ENCODE peak calls at places on chromosomes 5 and 9, in nine cellular contexts. Y is fibroblast of mammary gland; N is epithelial cell of esophagus; T is uterus; E is adrenal gland; M is neuronal stem cell; K is HL-60; F is tibial artery; Z is CD8-positive, alpha-beta memory T cell. D is an unnamed sample.

GRCh38 chr9:80557256-80557655 is 985.5 kb downstream of the TLE4 start:
- DNase-seq in K (no peak), F (no peak), E (no peak), N (no peak), M (no peak), Y (no peak), T (no peak), Z (no peak), D (no peak)

GRCh38 chr9:111148390-111148993 is 110.2 kb upstream of the LPAR1 start:
- DNase-seq in E (no peak), M (no peak), Z (no peak), N (no peak), K (no peak), F (no peak), Y (peak), T (no peak), D (peak)

GRCh38 chr5:93874080-93874479 is 132.7 kb upstream of the POU5F2 start:
- DNase-seq in Y (peak), T (no peak), F (no peak), M (no peak), K (no peak), Z (no peak), E (no peak), N (peak), D (peak)

GRCh38 chr9:17116400-17116837 is 18.4 kb upstream of the CNTLN start:
- DNase-seq in M (peak), T (no peak), N (peak), F (no peak), Z (no peak), Y (peak), K (no peak), E (no peak), D (peak)

GRCh38 chr5:174448662-174449061 is 275.7 kb upstream of the MSX2 start:
- DNase-seq in T (no peak), E (no peak), K (no peak), F (no peak), M (no peak), N (no peak), Z (no peak), Y (no peak), D (no peak)

GRCh38 chr5:32545102-32545847 is 40.1 kb upstream of the SUB1 start:
- DNase-seq in N (no peak), Z (no peak), M (no peak), E (no peak), Y (no peak), T (no peak), K (peak), F (no peak), D (no peak)

GRCh38 chr9:35731415-35732184 is 395 bp downstream of the TLN1 start:
- DNase-seq in T (no peak), E (no peak), Z (no peak), M (peak), K (peak), F (peak), Y (no peak), N (peak), D (peak)

GRCh38 chr5:83428126-83428525 is 43.4 kb upstream of the VCAN start:
- DNase-seq in E (no peak), Y (no peak), K (no peak), F (no peak), Z (no peak), N (no peak), M (no peak), T (no peak), D (no peak)

GRCh38 chr5:78273436-78273835 is 21.1 kb downstream of the AP3B1 start:
- DNase-seq in K (no peak), T (no peak), Y (no peak), N (no peak), E (peak), F (no peak), Z (no peak), M (no peak), D (peak)

GRCh38 chr5:78274540-78275197 is 19.8 kb downstream of the AP3B1 start:
- DNase-seq in E (no peak), M (no peak), Z (no peak), T (no peak), Y (no peak), K (no peak), F (no peak), N (no peak), D (no peak)

GRCh38 chr5:78268361-78268760 is 26.1 kb downstream of the AP3B1 start:
- DNase-seq in M (no peak), T (no peak), N (no peak), Y (no peak), Z (no peak), F (no peak), E (no peak), K (no peak), D (no peak)

GRCh38 chr5:78269088-78269703 is 25.3 kb downstream of the AP3B1 start:
- DNase-seq in Y (no peak), M (no peak), K (no peak), E (no peak), F (no peak), N (peak), T (no peak), Z (no peak), D (peak)

GRCh38 chr5:78271766-78272165 is 22.7 kb downstream of the AP3B1 start:
- DNase-seq in M (no peak), F (no peak), E (no peak), Y (no peak), N (no peak), K (no peak), T (no peak), Z (no peak), D (no peak)
- H3K4me3 ChIP-seq in M (no peak), F (no peak), E (no peak), Y (no peak), N (no peak), K (no peak), T (no peak), Z (no peak), D (no peak)

GRCh38 chr5:108642170-108642906 is 105.4 kb upstream of the FER start:
- DNase-seq in F (peak), E (peak), K (peak), Z (peak), T (peak), Y (peak), M (peak), N (peak), D (peak)
- H3K4me3 ChIP-seq in F (no peak), E (no peak), K (no peak), Z (no peak), T (no peak), Y (no peak), M (no peak), N (no peak), D (no peak)

DNA sequence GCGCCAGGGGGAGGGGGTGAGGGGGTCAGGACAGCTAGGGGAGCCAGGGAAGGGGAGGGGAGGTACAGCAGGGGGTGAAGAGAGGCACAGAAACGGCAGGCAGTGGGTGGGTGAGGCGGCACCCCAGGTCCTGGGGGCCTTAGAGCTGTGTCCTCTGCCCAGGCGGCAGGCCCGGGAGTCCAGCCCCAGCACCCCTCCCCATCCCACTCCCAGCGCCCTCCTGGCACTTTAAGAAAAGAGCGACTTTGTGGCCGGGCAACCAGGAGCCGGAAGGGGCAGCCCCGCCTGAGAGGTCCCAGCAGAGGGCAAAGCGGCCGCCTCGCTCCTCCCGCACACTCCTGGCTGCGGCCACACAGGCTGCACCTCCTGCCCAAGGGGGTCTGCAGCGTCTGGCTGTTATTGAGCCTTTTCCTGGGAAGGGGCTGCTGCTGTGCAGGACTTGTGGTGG is 42.6 kb downstream of the NACC2 start:
- DNase-seq in K (no peak), E (no peak), Z (no peak), N (no peak), M (no peak), F (no peak), Y (no peak), T (no peak), D (no peak)
- H3K4me3 ChIP-seq in K (no peak), E (no peak), Z (no peak), N (no peak), M (no peak), F (peak), Y (no peak), T (peak), D (peak)

DNA sequence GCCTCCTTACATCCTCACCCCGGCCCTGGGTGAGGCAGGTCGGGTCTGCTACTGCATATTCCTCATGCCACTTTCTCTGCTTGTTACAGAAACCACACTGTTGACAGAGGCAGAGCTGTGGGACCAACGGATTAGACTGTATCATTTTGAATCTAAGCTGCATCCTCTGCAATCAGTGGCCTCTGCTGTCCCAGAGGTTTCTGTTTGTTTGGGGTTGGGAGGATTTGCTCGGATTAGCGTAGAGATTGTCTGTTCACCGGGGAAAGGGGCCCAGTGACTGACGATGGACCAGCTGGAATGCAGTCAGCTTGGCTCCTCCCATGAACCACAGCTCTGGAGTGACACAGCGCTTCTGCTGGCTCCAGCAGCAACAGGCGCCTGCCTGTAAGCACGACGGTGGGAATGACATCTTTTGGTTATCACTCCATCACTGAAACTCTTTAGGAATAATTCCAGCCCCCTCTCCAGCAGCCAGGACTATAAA is 37.3 kb upstream of the ADRA1B start:
- DNase-seq in F (peak), Y (peak), Z (no peak), M (peak), T (peak), N (peak), E (peak), K (no peak), D (peak)
- H3K4me3 ChIP-seq in F (no peak), Y (no peak), Z (no peak), M (no peak), T (no peak), N (no peak), E (no peak), K (no peak), D (no peak)

GRCh38 chr9:89757776-89758528 is 153.1 kb downstream of the GADD45G start:
- DNase-seq in M (no peak), T (no peak), Z (no peak), E (no peak), N (no peak), K (no peak), Y (no peak), F (no peak), D (no peak)

GRCh38 chr9:89756891-89757537 is 152.2 kb downstream of the GADD45G start:
- DNase-seq in Y (peak), T (no peak), N (no peak), E (peak), Z (no peak), F (no peak), M (no peak), K (no peak), D (no peak)

GRCh38 chr9:89755835-89756234 is 151.0 kb downstream of the GADD45G start:
- DNase-seq in M (no peak), N (peak), F (no peak), Z (no peak), E (peak), K (no peak), T (no peak), Y (peak), D (peak)

GRCh38 chr9:89760123-89760522 is 155.3 kb downstream of the GADD45G start:
- DNase-seq in T (no peak), Y (no peak), N (no peak), E (no peak), F (no peak), K (no peak), Z (no peak), M (no peak), D (no peak)

GRCh38 chr9:89759563-89759962 is 154.8 kb downstream of the GADD45G start:
- DNase-seq in E (no peak), N (no peak), M (no peak), Z (no peak), F (no peak), K (no peak), T (no peak), Y (no peak), D (no peak)
- H3K4me3 ChIP-seq in E (no peak), N (no peak), M (no peak), Z (no peak), F (no peak), K (no peak), T (no peak), Y (no peak), D (no peak)